ENCODE peak calls at places on chromosomes 6 and 20, in nine cellular contexts. C is NCI-H82; L is KBM-7; B is activated CD8-positive, alpha-beta T cell treated with anti-CD3 and anti-CD28 coated beads for 36 hours; P is SHP77; O is A673; W is CD8-positive, alpha-beta T cell; M is breast epithelium; R is NCI-H510A treated with DMSO at 0.1 percent for 48 hours. E is an unnamed sample.

GRCh38 chr20:48578397-48579098 is 249.3 kb downstream of the PREX1 start:
- DNase-seq in M (peak), O (no peak), W (no peak), B (no peak), C (peak), P (no peak), R (no peak), L (no peak), E (no peak)

GRCh38 chr6:131258816-131259476 is 123.7 kb downstream of the AKAP7 start:
- DNase-seq in C (peak), L (no peak), O (no peak), P (no peak), B (no peak), R (no peak), W (no peak), M (no peak), E (no peak)

GRCh38 chr6:167157867-167158266 is at the start of gene GPR31:
- DNase-seq in M (no peak), W (no peak), P (no peak), L (no peak), R (no peak), B (no peak), C (no peak), O (no peak), E (no peak)

GRCh38 chr6:31968791-31969711 is 2.9 kb downstream of the DXO start:
- DNase-seq in C (no peak), L (no peak), O (no peak), B (no peak), R (no peak), M (no peak), W (no peak), P (no peak), E (no peak)

GRCh38 chr6:30557683-30557981 is 537 bp downstream of the PRR3 start:
- DNase-seq in L (no peak), O (no peak), M (no peak), C (no peak), R (no peak), B (no peak), W (no peak), P (no peak), E (no peak)

GRCh38 chr20:48584391-48585249 is 243.2 kb downstream of the PREX1 start:
- DNase-seq in W (no peak), R (no peak), L (no peak), P (no peak), B (no peak), O (no peak), C (no peak), M (no peak), E (no peak)

GRCh38 chr6:162416845-162417537 is 310.6 kb downstream of the PRKN start:
- DNase-seq in M (no peak), L (no peak), R (no peak), P (no peak), C (peak), O (no peak), B (no peak), W (no peak), E (no peak)

GRCh38 chr6:129730477-129731165 is 20.6 kb upstream of the ARHGAP18 start:
- DNase-seq in C (peak), W (peak), O (peak), P (peak), M (no peak), R (peak), B (peak), L (peak), E (no peak)

GRCh38 chr6:82085701-82086100 is 161.8 kb downstream of the IBTK start:
- DNase-seq in P (no peak), R (no peak), W (no peak), M (no peak), B (no peak), L (no peak), O (peak), C (no peak), E (no peak)

GRCh38 chr6:64732888-64733287 is 974.1 kb downstream of the EYS start:
- DNase-seq in C (peak), B (no peak), W (no peak), M (no peak), O (no peak), P (no peak), R (no peak), L (peak), E (no peak)

GRCh38 chr20:22920898-22921297 is 114.2 kb upstream of the SSTR4 start:
- DNase-seq in R (no peak), P (no peak), M (no peak), O (no peak), B (no peak), W (no peak), L (no peak), C (no peak), E (no peak)

GRCh38 chr6:77447254-77447653 is 16.0 kb downstream of the HTR1B start:
- DNase-seq in O (no peak), R (no peak), M (no peak), B (no peak), P (no peak), W (no peak), C (no peak), L (no peak), E (no peak)

GRCh38 chr20:4064118-4064962 is 49.0 kb upstream of the RNF24 start:
- DNase-seq in P (peak), C (no peak), B (no peak), L (peak), M (peak), O (peak), W (no peak), R (no peak), E (peak)

GRCh38 chr6:26028753-26029569 is 58.3 kb upstream of the HFE start:
- DNase-seq in O (peak), B (no peak), C (peak), R (no peak), P (no peak), W (no peak), M (no peak), L (no peak), E (no peak)

GRCh38 chr6:31035862-31036497 is 25.7 kb downstream of the MUC22 start:
- DNase-seq in B (no peak), O (no peak), C (no peak), P (no peak), L (no peak), R (no peak), W (no peak), M (no peak), E (no peak)

GRCh38 chr20:22333885-22334545 is 250.4 kb downstream of the FOXA2 start:
- DNase-seq in O (peak), M (no peak), C (peak), L (peak), W (peak), R (peak), B (peak), P (peak), E (no peak)

GRCh38 chr6:129671442-129672344 is 38.3 kb downstream of the ARHGAP18 start:
- DNase-seq in O (peak), R (no peak), C (peak), P (no peak), B (peak), W (peak), L (peak), M (no peak), E (no peak)

GRCh38 chr6:108831104-108831503 is 17.1 kb upstream of the ARMC2 start:
- DNase-seq in L (no peak), B (no peak), W (no peak), O (no peak), M (no peak), P (no peak), R (no peak), C (no peak), E (no peak)

GRCh38 chr6:90135672-90136071 is 161.0 kb downstream of the BACH2 start:
- DNase-seq in L (no peak), W (no peak), R (no peak), O (no peak), C (no peak), M (no peak), B (no peak), P (no peak), E (no peak)

GRCh38 chr20:1711826-1712601 is 54.4 kb upstream of the SIRPG start:
- DNase-seq in L (no peak), M (no peak), R (no peak), W (no peak), B (no peak), O (peak), P (peak), C (peak), E (no peak)

GRCh38 chr20:57666834-57667157 is 43.0 kb downstream of the PMEPA1 start:
- DNase-seq in B (no peak), O (no peak), W (no peak), R (no peak), P (no peak), M (no peak), L (no peak), C (no peak), E (no peak)

GRCh38 chr6:131173680-131174079 is 38.4 kb downstream of the AKAP7 start:
- DNase-seq in L (no peak), C (no peak), M (no peak), O (peak), R (no peak), W (no peak), P (no peak), B (no peak), E (no peak)

GRCh38 chr6:165274611-165275010 is 34.8 kb downstream of the C6orf118 start:
- DNase-seq in W (no peak), R (no peak), B (no peak), O (no peak), P (no peak), L (no peak), M (no peak), C (peak), E (no peak)

GRCh38 chr20:1619861-1620444 is at the start of gene SIRPB1:
- DNase-seq in C (no peak), R (no peak), W (no peak), M (no peak), P (no peak), L (peak), O (peak), B (peak), E (no peak)

GRCh38 chr20:59152559-59153354 is 10.9 kb upstream of the ZNF831 start:
- DNase-seq in L (no peak), W (no peak), O (no peak), P (no peak), B (no peak), R (no peak), C (no peak), M (no peak), E (no peak)

GRCh38 chr20:16104783-16105182 is 468.5 kb downstream of the KIF16B start:
- DNase-seq in C (peak), R (peak), O (no peak), W (no peak), M (no peak), B (no peak), P (no peak), L (no peak), E (no peak)

GRCh38 chr20:37504404-37505096 is 16.5 kb upstream of the NNAT start:
- DNase-seq in R (no peak), O (no peak), B (no peak), W (no peak), C (peak), L (no peak), M (no peak), P (peak), E (no peak)

GRCh38 chr20:47231382-47232042 is 125.0 kb downstream of the ZMYND8 start:
- DNase-seq in C (no peak), M (no peak), L (no peak), W (no peak), P (no peak), R (no peak), B (no peak), O (no peak), E (no peak)

GRCh38 chr20:642398-643174 is 10.4 kb downstream of the SRXN1 start:
- DNase-seq in C (peak), M (no peak), W (no peak), L (no peak), P (no peak), O (peak), R (no peak), B (no peak), E (no peak)

GRCh38 chr6:12060780-12061619 is 48.9 kb downstream of the HIVEP1 start:
- DNase-seq in P (peak), C (no peak), M (no peak), B (peak), R (peak), L (peak), W (peak), O (no peak), E (peak)

GRCh38 chr20:51512645-51513044 is 29.9 kb downstream of the NFATC2 start:
- DNase-seq in W (no peak), R (no peak), O (no peak), P (no peak), B (no peak), C (no peak), L (no peak), M (no peak), E (no peak)

GRCh38 chr6:170290306-170291128 is at the start of gene DLL1:
- DNase-seq in C (peak), W (peak), M (no peak), B (peak), L (peak), P (peak), R (peak), O (peak), E (peak)

GRCh38 chr20:50987493-50988210 is 29.0 kb downstream of the MOCS3 start:
- DNase-seq in C (peak), M (peak), P (peak), R (peak), W (peak), B (peak), L (peak), O (peak), E (peak)

GRCh38 chr6:27871919-27872633 is 40.1 kb downstream of the OR2B2 start:
- DNase-seq in O (peak), R (peak), C (peak), B (peak), P (peak), M (peak), W (peak), L (no peak), E (peak)

GRCh38 chr20:49676581-49677291 is 36.9 kb downstream of the B4GALT5 start:
- DNase-seq in P (no peak), M (no peak), R (no peak), B (peak), O (no peak), C (no peak), W (peak), L (peak), E (no peak)

GRCh38 chr6:128397996-128398395 is 122.4 kb downstream of the PTPRK start:
- DNase-seq in P (peak), C (no peak), R (no peak), L (no peak), B (no peak), O (no peak), M (no peak), W (no peak), E (no peak)

GRCh38 chr6:41824571-41825569 is 37.4 kb downstream of the TOMM6 start:
- DNase-seq in P (no peak), C (no peak), W (no peak), M (no peak), O (no peak), B (no peak), L (no peak), R (peak), E (no peak)

GRCh38 chr20:54070187-54070987 is at the start of gene BCAS1:
- DNase-seq in O (no peak), C (peak), R (no peak), M (peak), B (no peak), L (no peak), W (no peak), P (no peak), E (no peak)